ENCODE peak calls at places on chromosome 10, in seven cellular contexts. Q is neuronal stem cell, F is mesendoderm, A is mesenchymal stem cell, Z is H9, X is trophoblast cell, Y is H1. L is an unnamed sample.

GRCh38 chr10:102157224-102157623 is 5.0 kb downstream of the NOLC1 start:
- DNase-seq in Q (no peak), F (no peak), A (no peak), Z (no peak), X (no peak), Y (no peak), L (no peak)

GRCh38 chr10:28925154-28925663 is 247.9 kb downstream of the BAMBI start:
- DNase-seq in Q (no peak), F (peak), A (no peak), Z (peak), X (no peak), Y (no peak), L (no peak)

GRCh38 chr10:96632974-96633373 is 46.2 kb upstream of the TM9SF3 start:
- DNase-seq in Q (no peak), F (peak), A (no peak), Z (no peak), X (peak), Y (no peak), L (no peak)

GRCh38 chr10:13891542-13892431 is 305.0 kb downstream of the PRPF18 start:
- DNase-seq in Q (peak), F (peak), A (no peak), Z (no peak), X (peak), Y (no peak), L (no peak)

GRCh38 chr10:20932606-20933005 is 35.5 kb upstream of the NEBL start:
- DNase-seq in Q (no peak), F (no peak), A (no peak), Z (no peak), X (no peak), Y (no peak), L (no peak)

GRCh38 chr10:22803201-22803895 is 89.0 kb upstream of the PIP4K2A start:
- DNase-seq in Q (no peak), F (no peak), A (no peak), Z (no peak), X (peak), Y (no peak), L (peak)

GRCh38 chr10:103637855-103638561 is 144.5 kb downstream of the NEURL1 start:
- DNase-seq in Q (no peak), F (no peak), A (no peak), Z (no peak), X (peak), Y (no peak), L (peak)

GRCh38 chr10:127398140-127398966 is 150.8 kb upstream of the NPS start:
- DNase-seq in Q (peak), F (peak), A (peak), Z (no peak), X (no peak), Y (no peak), L (peak)

GRCh38 chr10:62830577-62831122 is 14.5 kb upstream of the EGR2 start:
- DNase-seq in Q (no peak), F (peak), A (no peak), Z (no peak), X (no peak), Y (no peak), L (no peak)

GRCh38 chr10:101036726-101037125 is 5.7 kb downstream of the SFXN3 start:
- DNase-seq in Q (no peak), F (no peak), A (no peak), Z (no peak), X (no peak), Y (no peak), L (no peak)

GRCh38 chr10:8331896-8332729 is 277.6 kb downstream of the GATA3 start:
- DNase-seq in Q (peak), F (peak), A (peak), Z (peak), X (peak), Y (peak), L (peak)

GRCh38 chr10:90288403-90288933 is 569.4 kb downstream of the HTR7 start:
- DNase-seq in Q (no peak), F (peak), A (peak), Z (no peak), X (peak), Y (no peak), L (peak)

GRCh38 chr10:1154531-1154930 is 98.3 kb downstream of the WDR37 start:
- DNase-seq in Q (no peak), F (no peak), A (no peak), Z (no peak), X (no peak), Y (no peak), L (no peak)

GRCh38 chr10:82866424-82867020 is 991.5 kb downstream of the NRG3 start:
- DNase-seq in Q (no peak), F (no peak), A (peak), Z (no peak), X (peak), Y (no peak), L (peak)

GRCh38 chr10:108791794-108792474 is 1131.4 kb downstream of the XPNPEP1 start:
- DNase-seq in Q (no peak), F (no peak), A (no peak), Z (no peak), X (no peak), Y (no peak), L (peak)

GRCh38 chr10:128274938-128275337 is 148.7 kb upstream of the MKI67 start:
- DNase-seq in Q (no peak), F (no peak), A (peak), Z (no peak), X (peak), Y (no peak), L (no peak)

GRCh38 chr10:121553455-121553854 is 44.8 kb downstream of the FGFR2 start:
- DNase-seq in Q (peak), F (no peak), A (no peak), Z (no peak), X (no peak), Y (no peak), L (no peak)

GRCh38 chr10:69865450-69865849 is 63.7 kb downstream of the COL13A1 start:
- DNase-seq in Q (no peak), F (no peak), A (no peak), Z (no peak), X (peak), Y (no peak), L (no peak)

GRCh38 chr10:90674461-90674860 is 183.4 kb downstream of the HTR7 start:
- DNase-seq in Q (no peak), F (no peak), A (no peak), Z (no peak), X (no peak), Y (no peak), L (no peak)

GRCh38 chr10:80454526-80455460 is 683 bp downstream of the TSPAN14 start:
- DNase-seq in Q (no peak), F (peak), A (peak), Z (peak), X (peak), Y (no peak), L (no peak)

GRCh38 chr10:96794786-96795733 is 37.0 kb upstream of the LCOR start:
- DNase-seq in Q (no peak), F (no peak), A (no peak), Z (no peak), X (no peak), Y (no peak), L (no peak)

GRCh38 chr10:43237631-43238446 is 29.0 kb downstream of the RASGEF1A start:
- DNase-seq in Q (no peak), F (no peak), A (no peak), Z (peak), X (no peak), Y (no peak), L (no peak)

GRCh38 chr10:121127151-121127906 is 276.2 kb downstream of the WDR11 start:
- DNase-seq in Q (no peak), F (no peak), A (peak), Z (no peak), X (no peak), Y (no peak), L (no peak)

GRCh38 chr10:31278279-31278941 is 40.6 kb upstream of the ZEB1 start:
- DNase-seq in Q (no peak), F (peak), A (peak), Z (no peak), X (peak), Y (no peak), L (peak)

GRCh38 chr10:73768881-73769280 is 13.0 kb upstream of the CHCHD1 start:
- DNase-seq in Q (no peak), F (no peak), A (no peak), Z (peak), X (no peak), Y (no peak), L (no peak)

GRCh38 chr10:4532467-4532866 is 293.5 kb upstream of the AKR1E2 start:
- DNase-seq in Q (no peak), F (no peak), A (no peak), Z (no peak), X (peak), Y (no peak), L (peak)
- H4K8ac ChIP-seq in Q (no peak), F (no peak), A (no peak), Z (no peak), X (no peak), Y (no peak), L (no peak)

GRCh38 chr10:125097409-125098070 is 62.8 kb downstream of the CTBP2 start:
- DNase-seq in Q (no peak), F (no peak), A (no peak), Z (no peak), X (no peak), Y (no peak), L (no peak)
- H4K8ac ChIP-seq in Q (no peak), F (no peak), A (peak), Z (no peak), X (no peak), Y (no peak), L (no peak)

DNA sequence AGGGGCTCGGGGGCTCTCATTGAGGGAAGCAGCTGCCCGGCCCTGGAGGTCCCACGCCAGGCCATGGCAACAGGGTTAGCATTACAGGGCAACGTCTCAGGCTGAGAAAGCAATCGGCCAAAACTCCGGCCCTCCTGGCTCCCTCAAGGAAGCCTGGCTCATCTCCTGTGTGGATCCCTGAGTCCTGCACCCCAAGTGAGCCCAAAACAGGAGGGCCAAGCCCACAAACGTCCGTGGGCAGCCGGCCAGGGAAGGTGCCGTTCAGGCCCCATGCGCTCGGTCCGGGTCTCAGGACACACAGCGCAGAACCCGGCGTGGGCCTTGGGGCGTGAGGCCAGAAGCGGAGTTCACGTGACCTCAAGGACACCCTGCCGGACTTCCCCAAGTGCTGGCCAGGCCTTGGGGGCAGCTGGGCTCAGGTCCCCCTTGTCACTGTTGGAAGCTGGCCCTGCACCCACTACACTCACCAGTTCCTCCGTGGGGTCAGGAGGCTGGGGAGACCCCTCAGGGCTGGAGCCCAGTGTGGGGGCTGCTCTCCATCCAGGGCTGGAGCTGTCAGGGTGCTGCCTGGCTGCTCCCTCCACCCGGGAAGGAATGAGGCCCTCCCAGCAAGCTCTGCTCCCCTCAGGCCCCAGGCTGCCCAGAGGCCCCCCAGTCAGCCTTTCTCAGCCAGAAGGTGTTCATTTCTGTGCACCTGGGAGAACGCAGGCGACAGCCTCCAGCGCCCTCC is 7.9 kb upstream of the PWWP2B start:
- DNase-seq in Q (no peak), F (no peak), A (no peak), Z (peak), X (peak), Y (no peak), L (no peak)
- H4K8ac ChIP-seq in Q (peak), F (no peak), A (no peak), Z (no peak), X (no peak), Y (peak), L (no peak)

DNA sequence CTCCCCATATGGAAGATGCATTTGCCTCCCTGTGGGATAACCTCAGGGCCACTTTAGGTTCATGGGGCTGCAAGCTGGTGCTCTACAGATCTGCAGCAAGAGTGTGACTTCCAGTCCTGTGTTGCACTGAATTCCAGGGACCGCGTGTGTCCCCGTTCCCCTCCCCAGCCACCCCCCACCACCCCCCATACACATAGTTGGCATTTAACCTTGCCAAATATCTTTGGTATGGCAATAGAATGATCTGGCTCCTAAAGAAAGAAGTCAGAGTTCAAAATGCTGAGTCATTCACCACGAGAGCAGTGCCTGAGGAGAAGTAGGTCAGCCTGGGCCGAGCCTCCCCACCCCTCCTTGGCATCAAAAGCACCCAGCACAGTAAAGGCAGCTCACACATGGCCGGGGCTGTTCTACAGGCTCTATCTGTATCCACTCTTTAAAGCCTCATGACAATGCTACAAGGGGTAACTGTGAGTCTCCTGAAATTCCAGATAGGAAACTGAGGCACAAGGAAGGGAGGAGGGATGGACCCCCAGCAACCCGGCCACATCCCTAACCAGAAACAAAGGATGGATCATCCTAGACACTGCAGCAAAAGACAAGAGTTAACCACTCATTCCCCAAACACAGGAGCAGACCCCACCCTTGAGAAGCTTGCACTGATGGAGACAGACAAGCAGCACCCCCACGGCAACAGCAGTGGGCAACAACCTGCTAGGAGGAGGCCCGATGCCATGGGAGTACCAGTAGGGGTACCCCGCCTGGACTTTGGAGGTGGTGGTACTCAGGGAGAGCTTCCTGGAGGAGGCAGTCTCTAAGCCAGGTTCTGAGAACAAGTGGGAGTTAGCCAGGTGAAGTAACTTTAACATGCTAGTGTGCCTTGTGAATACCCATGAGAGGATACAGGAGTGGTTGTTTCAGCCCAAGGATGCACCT is 70.3 kb upstream of the NANOS1 start:
- DNase-seq in Q (no peak), F (peak), A (peak), Z (peak), X (peak), Y (no peak), L (peak)
- H4K8ac ChIP-seq in Q (no peak), F (no peak), A (no peak), Z (no peak), X (peak), Y (peak), L (peak)

GRCh38 chr10:18190840-18191239 is 50.6 kb downstream of the CACNB2 start:
- DNase-seq in Q (no peak), F (no peak), A (no peak), Z (no peak), X (no peak), Y (no peak), L (no peak)

GRCh38 chr10:18196806-18197550 is 56.8 kb downstream of the CACNB2 start:
- DNase-seq in Q (no peak), F (peak), A (no peak), Z (no peak), X (no peak), Y (no peak), L (peak)

GRCh38 chr10:18197706-18198105 is 57.5 kb downstream of the CACNB2 start:
- DNase-seq in Q (no peak), F (no peak), A (no peak), Z (no peak), X (no peak), Y (no peak), L (no peak)

GRCh38 chr10:18195060-18195799 is 55.0 kb downstream of the CACNB2 start:
- DNase-seq in Q (no peak), F (no peak), A (peak), Z (no peak), X (no peak), Y (no peak), L (peak)
- H4K8ac ChIP-seq in Q (no peak), F (no peak), A (no peak), Z (no peak), X (no peak), Y (no peak), L (no peak)